ENCODE peak calls at places on chromosomes 1 and 21, in seven cellular contexts. W is activated B cell treated with CpG ODN at 0.5 μM for 24 hours, N is AG04450, Z is fibroblast of lung, P is cardiac fibroblast, U is cardiac muscle cell, X is prostate gland. G is an unnamed sample.

GRCh38 chr1:205805082-205805711 is 7.8 kb downstream of the SLC41A1 start:
- DNase-seq in W (no peak), N (no peak), Z (peak; percentile 20), P (no peak), U (no peak), X (no peak), G (no peak)

GRCh38 chr1:99672500-99673213 is 26.7 kb downstream of the PALMD start:
- DNase-seq in W (no peak), N (no peak), Z (no peak), P (peak; percentile 60), U (no peak), X (no peak), G (no peak)

GRCh38 chr1:236168716-236169429 is 26.5 kb downstream of the GPR137B start:
- DNase-seq in W (no peak), N (no peak), Z (peak; percentile 15), P (peak; percentile 92), U (no peak), X (no peak), G (no peak)

GRCh38 chr1:192766009-192766625 is 42.7 kb upstream of the RGS2 start:
- DNase-seq in W (no peak), N (no peak), Z (peak; percentile 33), P (peak; percentile 51), U (no peak), X (no peak), G (no peak)

GRCh38 chr1:198462365-198463025 is 78.0 kb downstream of the ATP6V1G3 start:
- DNase-seq in W (no peak), N (no peak), Z (peak; percentile 71), P (peak; percentile 78), U (no peak), X (no peak), G (no peak)

GRCh38 chr1:63971557-63971956 is 197.7 kb downstream of the ROR1 start:
- DNase-seq in W (no peak), N (no peak), Z (no peak), P (no peak), U (no peak), X (no peak), G (no peak)

GRCh38 chr1:47898156-47898825 is 98.9 kb downstream of the TRABD2B start:
- DNase-seq in W (no peak), N (no peak), Z (no peak), P (no peak), U (peak; percentile 54), X (no peak), G (no peak)

GRCh38 chr21:35284199-35284598 is 235.1 kb upstream of the RUNX1 start:
- DNase-seq in W (no peak), N (no peak), Z (no peak), P (no peak), U (no peak), X (no peak), G (no peak)

GRCh38 chr1:161885013-161885412 is 118.9 kb downstream of the ATF6 start:
- DNase-seq in W (no peak), N (peak; percentile 78), Z (peak; percentile 89), P (peak; percentile 94), U (no peak), X (no peak), G (peak; percentile 58)

GRCh38 chr21:16420086-16420724 is 690.4 kb downstream of the USP25 start:
- DNase-seq in W (no peak), N (no peak), Z (peak; percentile 84), P (peak; percentile 83), U (peak; percentile 47), X (peak; percentile 67), G (no peak)

GRCh38 chr1:52579415-52579814 is 22.8 kb upstream of the GPX7 start:
- DNase-seq in W (no peak), N (no peak), Z (peak; percentile 34), P (no peak), U (no peak), X (no peak), G (no peak)

DNA sequence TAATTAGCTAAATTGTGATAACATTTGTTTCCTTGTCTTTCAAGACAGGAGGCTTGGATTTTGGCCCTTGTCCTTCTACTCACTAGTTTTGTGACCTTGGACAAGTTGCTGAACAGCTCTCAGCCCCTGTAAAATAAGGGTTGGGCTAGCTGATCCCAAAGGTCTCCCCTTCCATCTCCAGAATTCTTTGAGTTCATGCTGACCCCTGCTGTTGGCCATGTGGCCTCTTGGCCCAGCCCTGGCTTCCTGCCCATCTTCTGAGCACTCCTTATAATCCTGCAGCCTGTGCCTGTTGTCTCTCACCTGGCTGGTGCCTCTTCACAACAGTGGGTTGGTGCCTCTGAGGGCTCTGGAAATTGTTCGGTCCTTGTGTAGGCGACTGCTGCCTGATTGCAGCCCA is 10.1 kb downstream of the PTGFRN start:
- DNase-seq in W (no peak), N (no peak), Z (no peak), P (no peak), U (peak; percentile 56), X (no peak), G (no peak)
- TF ChIP-seq CTCF in W (no peak), N (no peak), Z (no peak), P (no peak), U (no peak), X (no peak), G (no peak)

DNA sequence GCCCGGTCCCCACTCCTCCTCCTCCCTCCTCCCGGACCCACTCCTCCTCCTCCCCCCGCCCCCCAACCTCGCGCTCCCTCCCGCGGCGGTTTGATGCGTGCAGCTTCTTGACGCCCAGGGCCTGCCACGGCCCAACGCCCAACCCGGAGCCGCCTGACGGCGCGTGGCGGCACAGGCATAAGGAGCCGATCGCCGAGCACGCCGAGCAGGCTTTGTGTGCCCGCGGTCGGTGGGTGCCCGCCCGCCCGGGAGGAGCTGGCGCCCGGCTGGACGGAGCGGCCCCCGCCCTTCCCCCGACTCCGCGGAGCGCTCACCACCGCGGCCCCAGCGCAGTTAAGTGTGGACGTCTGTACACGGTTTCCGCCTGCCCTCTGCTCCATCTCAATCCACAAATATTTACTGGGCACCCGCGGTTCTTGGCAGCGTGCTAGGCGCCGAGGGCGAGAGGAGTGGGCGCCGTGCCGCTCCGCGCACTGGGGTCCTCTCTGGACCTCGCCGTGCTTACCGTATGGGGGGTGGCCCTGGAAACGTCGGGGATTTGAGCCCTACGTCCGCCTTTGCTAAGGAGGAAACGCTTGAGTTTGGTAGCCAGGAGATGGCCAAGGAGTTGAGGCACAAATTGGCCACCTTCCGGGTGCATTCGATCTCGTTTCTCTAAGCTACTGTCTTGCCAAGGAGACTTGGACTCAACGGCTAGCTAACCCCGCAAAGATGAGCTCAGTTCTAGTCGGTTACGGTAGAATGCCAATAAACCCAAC is 428 bp upstream of the HDGF start:
- DNase-seq in W (peak; percentile 89), N (peak; percentile 91), Z (peak; percentile 98), P (peak; percentile 95), U (peak; percentile 97), X (peak; percentile 97), G (peak; percentile 88)
- TF ChIP-seq CTCF in W (no peak), N (no peak), Z (no peak), P (no peak), U (peak; percentile 9), X (no peak), G (no peak)

GRCh38 chr1:36306902-36307456 is 811 bp downstream of the SH3D21 start:
- DNase-seq in W (peak; percentile 94), N (peak; percentile 76), Z (peak; percentile 90), P (peak; percentile 91), U (peak; percentile 98), X (peak; percentile 92), G (peak; percentile 61)

GRCh38 chr1:36304970-36305914 is 926 bp upstream of the SH3D21 start:
- DNase-seq in W (no peak), N (no peak), Z (no peak), P (no peak), U (no peak), X (no peak), G (no peak)

GRCh38 chr1:36305915-36306209 is 306 bp upstream of the SH3D21 start:
- DNase-seq in W (no peak), N (no peak), Z (no peak), P (no peak), U (no peak), X (no peak), G (no peak)

GRCh38 chr1:36307601-36308330 is 1.6 kb downstream of the SH3D21 start:
- DNase-seq in W (no peak), N (no peak), Z (no peak), P (no peak), U (no peak), X (no peak), G (no peak)

GRCh38 chr1:36306210-36306901 is at the start of gene SH3D21:
- DNase-seq in W (peak; percentile 34), N (no peak), Z (no peak), P (peak; percentile 36), U (peak; percentile 86), X (peak; percentile 71), G (no peak)
- TF ChIP-seq CTCF in W (no peak), N (no peak), Z (peak; percentile 24), P (no peak), U (no peak), X (no peak), G (peak; percentile 21)

GRCh38 chr1:11285883-11286734 is 13.1 kb downstream of the UBIAD1 start:
- DNase-seq in W (no peak), N (no peak), Z (peak; percentile 11), P (peak; percentile 46), U (peak; percentile 11), X (no peak), G (no peak)
- TF ChIP-seq CTCF in W (no peak), N (peak; percentile 39), Z (peak; percentile 35), P (peak; percentile 19), U (peak; percentile 36), X (peak; percentile 15), G (peak; percentile 45)

GRCh38 chr1:54582566-54583306 is 34.7 kb downstream of the ACOT11 start:
- DNase-seq in W (no peak), N (no peak), Z (no peak), P (no peak), U (no peak), X (no peak), G (no peak)

GRCh38 chr1:54584575-54584974 is 36.5 kb downstream of the ACOT11 start:
- DNase-seq in W (no peak), N (no peak), Z (no peak), P (no peak), U (no peak), X (no peak), G (no peak)

GRCh38 chr1:54583307-54583686 is 35.3 kb downstream of the ACOT11 start:
- DNase-seq in W (no peak), N (no peak), Z (no peak), P (no peak), U (no peak), X (no peak), G (no peak)

GRCh38 chr1:54583868-54584267 is 35.8 kb downstream of the ACOT11 start:
- DNase-seq in W (no peak), N (no peak), Z (no peak), P (no peak), U (no peak), X (no peak), G (no peak)

DNA sequence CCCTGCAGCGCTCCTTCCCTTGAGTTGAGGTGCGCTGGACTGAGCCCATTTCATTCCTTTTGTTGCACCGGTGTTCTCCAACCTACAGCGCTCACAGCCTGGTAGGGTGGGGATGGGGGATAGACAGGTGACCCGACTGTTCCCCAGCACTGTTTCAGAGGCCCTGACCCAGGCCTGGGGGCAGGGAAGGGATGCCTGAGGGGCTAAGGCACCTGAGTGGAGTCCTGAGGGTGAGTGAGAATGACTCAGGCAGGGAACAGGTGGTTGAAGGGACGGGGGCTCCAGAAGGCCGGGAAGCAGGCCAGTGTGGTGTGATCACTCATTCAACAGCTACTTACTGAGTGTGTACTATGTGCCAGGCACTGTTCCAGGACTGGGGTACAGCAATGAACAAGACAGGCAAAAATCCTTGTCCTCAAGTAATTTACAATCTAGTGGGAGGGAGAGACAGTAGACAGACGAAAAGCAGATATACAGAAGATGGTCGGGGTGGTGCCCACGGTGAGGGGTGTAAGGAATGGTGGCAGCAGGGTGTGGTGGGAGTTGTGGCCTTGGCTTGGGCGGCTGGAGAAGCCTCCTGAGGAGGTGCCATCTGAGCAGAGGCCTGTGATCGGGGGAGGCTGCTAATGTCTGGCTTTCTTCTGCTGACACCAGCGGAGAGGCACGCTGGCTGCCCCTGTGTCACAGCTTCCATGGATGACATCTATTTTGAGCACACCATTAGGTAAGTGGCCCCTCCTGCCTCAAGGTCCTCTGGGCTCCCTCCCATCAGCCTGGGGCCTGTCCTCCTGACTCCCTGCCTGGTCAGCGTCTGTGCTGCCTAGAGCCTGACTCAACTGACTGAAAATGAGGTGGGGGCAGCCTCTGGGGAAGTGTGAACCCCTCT is 37.4 kb downstream of the ACOT11 start:
- DNase-seq in W (no peak), N (no peak), Z (peak; percentile 7), P (no peak), U (peak; percentile 83), X (no peak), G (no peak)
- TF ChIP-seq CTCF in W (no peak), N (no peak), Z (no peak), P (no peak), U (no peak), X (no peak), G (no peak)